ENCODE peak calls at places on chromosome 13, in ten cellular contexts. One of them, this sample, is unnamed.
A peak's percentile ranks its signal among the peaks of the same experiment; 100 is the strongest.

GRCh38 chr13:90721937-90722336 is 625.5 kb upstream of the MIR17HG start:
- DNase-seq in amygdala: no peak
- DNase-seq in ovary: no peak
- DNase-seq in activated T-helper 1 cell treated with anti-CD3 and anti-CD28 coated beads, Interleukin-12 subunit alpha, Interleukin-12 subunit beta, Interleukin-2, Interleukin-4 antibody, amounts not matched to agents 30 ng/mL and 10 ng/mL and 1 ng/mL, durations not matched to agents 14 hours and 24 hours and 36 hours: no peak
- DNase-seq in COLO829: no peak
- DNase-seq in left lobe of liver: no peak
- DNase-seq in AG20443: no peak
- DNase-seq in stimulated activated effector memory CD8-positive, alpha-beta T cell treated with anti-CD3 and anti-CD28 coated beads, Interleukin-12 subunit alpha, Interleukin-12 subunit beta, amount 100 ng/mL, for 72 hours: no peak
- DNase-seq in cardiac muscle cell: no peak
- DNase-seq in memory B cell: no peak
- DNase-seq in this sample: no peak

GRCh38 chr13:31073859-31074718 is 87.6 kb downstream of the HSPH1 start:
- DNase-seq in amygdala: peak; percentile 28
- DNase-seq in ovary: no peak
- DNase-seq in activated T-helper 1 cell treated with anti-CD3 and anti-CD28 coated beads, Interleukin-12 subunit alpha, Interleukin-12 subunit beta, Interleukin-2, Interleukin-4 antibody, amounts not matched to agents 30 ng/mL and 10 ng/mL and 1 ng/mL, durations not matched to agents 14 hours and 24 hours and 36 hours: no peak
- DNase-seq in COLO829: no peak
- DNase-seq in left lobe of liver: no peak
- DNase-seq in AG20443: no peak
- DNase-seq in stimulated activated effector memory CD8-positive, alpha-beta T cell treated with anti-CD3 and anti-CD28 coated beads, Interleukin-12 subunit alpha, Interleukin-12 subunit beta, amount 100 ng/mL, for 72 hours: peak; percentile 64
- DNase-seq in cardiac muscle cell: no peak
- DNase-seq in memory B cell: no peak
- DNase-seq in this sample: no peak

GRCh38 chr13:34459856-34460255 is 482.2 kb upstream of the NBEA start:
- DNase-seq in amygdala: no peak
- DNase-seq in ovary: no peak
- DNase-seq in activated T-helper 1 cell treated with anti-CD3 and anti-CD28 coated beads, Interleukin-12 subunit alpha, Interleukin-12 subunit beta, Interleukin-2, Interleukin-4 antibody, amounts not matched to agents 30 ng/mL and 10 ng/mL and 1 ng/mL, durations not matched to agents 14 hours and 24 hours and 36 hours: no peak
- DNase-seq in COLO829: no peak
- DNase-seq in left lobe of liver: no peak
- DNase-seq in AG20443: no peak
- DNase-seq in stimulated activated effector memory CD8-positive, alpha-beta T cell treated with anti-CD3 and anti-CD28 coated beads, Interleukin-12 subunit alpha, Interleukin-12 subunit beta, amount 100 ng/mL, for 72 hours: no peak
- DNase-seq in cardiac muscle cell: no peak
- DNase-seq in memory B cell: no peak
- DNase-seq in this sample: no peak

GRCh38 chr13:32537580-32538233 is 888 bp downstream of the N4BP2L2 start:
- DNase-seq in amygdala: no peak
- DNase-seq in ovary: peak; percentile 64
- DNase-seq in activated T-helper 1 cell treated with anti-CD3 and anti-CD28 coated beads, Interleukin-12 subunit alpha, Interleukin-12 subunit beta, Interleukin-2, Interleukin-4 antibody, amounts not matched to agents 30 ng/mL and 10 ng/mL and 1 ng/mL, durations not matched to agents 14 hours and 24 hours and 36 hours: peak; percentile 11
- DNase-seq in COLO829: no peak
- DNase-seq in left lobe of liver: peak; percentile 50
- DNase-seq in AG20443: no peak
- DNase-seq in stimulated activated effector memory CD8-positive, alpha-beta T cell treated with anti-CD3 and anti-CD28 coated beads, Interleukin-12 subunit alpha, Interleukin-12 subunit beta, amount 100 ng/mL, for 72 hours: peak; percentile 75
- DNase-seq in cardiac muscle cell: no peak
- DNase-seq in memory B cell: no peak
- DNase-seq in this sample: peak; percentile 21

GRCh38 chr13:101398191-101398590 is 18.1 kb downstream of the NALCN start:
- DNase-seq in amygdala: no peak
- DNase-seq in ovary: no peak
- DNase-seq in activated T-helper 1 cell treated with anti-CD3 and anti-CD28 coated beads, Interleukin-12 subunit alpha, Interleukin-12 subunit beta, Interleukin-2, Interleukin-4 antibody, amounts not matched to agents 30 ng/mL and 10 ng/mL and 1 ng/mL, durations not matched to agents 14 hours and 24 hours and 36 hours: no peak
- DNase-seq in COLO829: no peak
- DNase-seq in left lobe of liver: no peak
- DNase-seq in AG20443: peak; percentile 23
- DNase-seq in stimulated activated effector memory CD8-positive, alpha-beta T cell treated with anti-CD3 and anti-CD28 coated beads, Interleukin-12 subunit alpha, Interleukin-12 subunit beta, amount 100 ng/mL, for 72 hours: no peak
- DNase-seq in cardiac muscle cell: no peak
- DNase-seq in memory B cell: no peak
- DNase-seq in this sample: no peak

GRCh38 chr13:26221399-26221720 is 754 bp downstream of the RNF6 start:
- DNase-seq in amygdala: no peak
- DNase-seq in ovary: no peak
- DNase-seq in activated T-helper 1 cell treated with anti-CD3 and anti-CD28 coated beads, Interleukin-12 subunit alpha, Interleukin-12 subunit beta, Interleukin-2, Interleukin-4 antibody, amounts not matched to agents 30 ng/mL and 10 ng/mL and 1 ng/mL, durations not matched to agents 14 hours and 24 hours and 36 hours: no peak
- DNase-seq in COLO829: peak; percentile 38
- DNase-seq in left lobe of liver: no peak
- DNase-seq in AG20443: no peak
- DNase-seq in stimulated activated effector memory CD8-positive, alpha-beta T cell treated with anti-CD3 and anti-CD28 coated beads, Interleukin-12 subunit alpha, Interleukin-12 subunit beta, amount 100 ng/mL, for 72 hours: no peak
- DNase-seq in cardiac muscle cell: no peak
- DNase-seq in memory B cell: no peak
- DNase-seq in this sample: no peak

GRCh38 chr13:27308941-27309340 is 38.3 kb downstream of the RASL11A start:
- DNase-seq in amygdala: no peak
- DNase-seq in ovary: no peak
- DNase-seq in activated T-helper 1 cell treated with anti-CD3 and anti-CD28 coated beads, Interleukin-12 subunit alpha, Interleukin-12 subunit beta, Interleukin-2, Interleukin-4 antibody, amounts not matched to agents 30 ng/mL and 10 ng/mL and 1 ng/mL, durations not matched to agents 14 hours and 24 hours and 36 hours: no peak
- DNase-seq in COLO829: no peak
- DNase-seq in left lobe of liver: no peak
- DNase-seq in AG20443: no peak
- DNase-seq in stimulated activated effector memory CD8-positive, alpha-beta T cell treated with anti-CD3 and anti-CD28 coated beads, Interleukin-12 subunit alpha, Interleukin-12 subunit beta, amount 100 ng/mL, for 72 hours: no peak
- DNase-seq in cardiac muscle cell: no peak
- DNase-seq in memory B cell: no peak
- DNase-seq in this sample: no peak

GRCh38 chr13:30142502-30143211 is 164.7 kb downstream of the KATNAL1 start:
- DNase-seq in amygdala: peak; percentile 13
- DNase-seq in ovary: peak; percentile 63
- DNase-seq in activated T-helper 1 cell treated with anti-CD3 and anti-CD28 coated beads, Interleukin-12 subunit alpha, Interleukin-12 subunit beta, Interleukin-2, Interleukin-4 antibody, amounts not matched to agents 30 ng/mL and 10 ng/mL and 1 ng/mL, durations not matched to agents 14 hours and 24 hours and 36 hours: peak; percentile 28
- DNase-seq in COLO829: peak; percentile 98
- DNase-seq in left lobe of liver: no peak
- DNase-seq in AG20443: peak; percentile 86
- DNase-seq in stimulated activated effector memory CD8-positive, alpha-beta T cell treated with anti-CD3 and anti-CD28 coated beads, Interleukin-12 subunit alpha, Interleukin-12 subunit beta, amount 100 ng/mL, for 72 hours: no peak
- DNase-seq in cardiac muscle cell: no peak
- DNase-seq in memory B cell: no peak
- DNase-seq in this sample: no peak

GRCh38 chr13:80437212-80437611 is 96.3 kb upstream of the SPRY2 start:
- DNase-seq in amygdala: no peak
- DNase-seq in ovary: no peak
- DNase-seq in activated T-helper 1 cell treated with anti-CD3 and anti-CD28 coated beads, Interleukin-12 subunit alpha, Interleukin-12 subunit beta, Interleukin-2, Interleukin-4 antibody, amounts not matched to agents 30 ng/mL and 10 ng/mL and 1 ng/mL, durations not matched to agents 14 hours and 24 hours and 36 hours: no peak
- DNase-seq in COLO829: no peak
- DNase-seq in left lobe of liver: no peak
- DNase-seq in AG20443: no peak
- DNase-seq in stimulated activated effector memory CD8-positive, alpha-beta T cell treated with anti-CD3 and anti-CD28 coated beads, Interleukin-12 subunit alpha, Interleukin-12 subunit beta, amount 100 ng/mL, for 72 hours: no peak
- DNase-seq in cardiac muscle cell: no peak
- DNase-seq in memory B cell: no peak
- DNase-seq in this sample: no peak

GRCh38 chr13:112892759-112893569 is 76.0 kb upstream of the MCF2L start:
- DNase-seq in amygdala: no peak
- DNase-seq in ovary: no peak
- DNase-seq in activated T-helper 1 cell treated with anti-CD3 and anti-CD28 coated beads, Interleukin-12 subunit alpha, Interleukin-12 subunit beta, Interleukin-2, Interleukin-4 antibody, amounts not matched to agents 30 ng/mL and 10 ng/mL and 1 ng/mL, durations not matched to agents 14 hours and 24 hours and 36 hours: no peak
- DNase-seq in COLO829: no peak
- DNase-seq in left lobe of liver: peak; percentile 71
- DNase-seq in AG20443: no peak
- DNase-seq in stimulated activated effector memory CD8-positive, alpha-beta T cell treated with anti-CD3 and anti-CD28 coated beads, Interleukin-12 subunit alpha, Interleukin-12 subunit beta, amount 100 ng/mL, for 72 hours: no peak
- DNase-seq in cardiac muscle cell: no peak
- DNase-seq in memory B cell: no peak
- DNase-seq in this sample: no peak

GRCh38 chr13:36807616-36808015 is 11.4 kb upstream of the RFXAP start:
- DNase-seq in amygdala: no peak
- DNase-seq in ovary: no peak
- DNase-seq in activated T-helper 1 cell treated with anti-CD3 and anti-CD28 coated beads, Interleukin-12 subunit alpha, Interleukin-12 subunit beta, Interleukin-2, Interleukin-4 antibody, amounts not matched to agents 30 ng/mL and 10 ng/mL and 1 ng/mL, durations not matched to agents 14 hours and 24 hours and 36 hours: no peak
- DNase-seq in COLO829: no peak
- DNase-seq in left lobe of liver: no peak
- DNase-seq in AG20443: no peak
- DNase-seq in stimulated activated effector memory CD8-positive, alpha-beta T cell treated with anti-CD3 and anti-CD28 coated beads, Interleukin-12 subunit alpha, Interleukin-12 subunit beta, amount 100 ng/mL, for 72 hours: no peak
- DNase-seq in cardiac muscle cell: no peak
- DNase-seq in memory B cell: no peak
- DNase-seq in this sample: no peak

GRCh38 chr13:39016789-39017188 is 21.1 kb downstream of the PROSER1 start:
- DNase-seq in amygdala: no peak
- DNase-seq in ovary: no peak
- DNase-seq in activated T-helper 1 cell treated with anti-CD3 and anti-CD28 coated beads, Interleukin-12 subunit alpha, Interleukin-12 subunit beta, Interleukin-2, Interleukin-4 antibody, amounts not matched to agents 30 ng/mL and 10 ng/mL and 1 ng/mL, durations not matched to agents 14 hours and 24 hours and 36 hours: no peak
- DNase-seq in COLO829: peak; percentile 29
- DNase-seq in left lobe of liver: no peak
- DNase-seq in AG20443: peak; percentile 45
- DNase-seq in stimulated activated effector memory CD8-positive, alpha-beta T cell treated with anti-CD3 and anti-CD28 coated beads, Interleukin-12 subunit alpha, Interleukin-12 subunit beta, amount 100 ng/mL, for 72 hours: no peak
- DNase-seq in cardiac muscle cell: peak; percentile 21
- DNase-seq in memory B cell: no peak
- DNase-seq in this sample: no peak